ENCODE peak calls at places on chromosomes 1 and 21, in eight cellular contexts. One of them, this sample, is unnamed.

GRCh38 chr1:207500306-207500705 is 4.3 kb downstream of the CR1 start:
- DNase-seq in stomach: no peak
- DNase-seq in cardiac fibroblast: no peak
- DNase-seq in mucosa of descending colon: no peak
- DNase-seq in fibroblast of lung: no peak
- DNase-seq in kidney epithelial cell: no peak
- DNase-seq in psoas muscle: no peak
- DNase-seq in AG10803: no peak
- DNase-seq in this sample: no peak

GRCh38 chr1:27428316-27429028 is 36.0 kb downstream of the GPR3 start:
- DNase-seq in stomach: no peak
- DNase-seq in cardiac fibroblast: peak
- DNase-seq in mucosa of descending colon: no peak
- DNase-seq in fibroblast of lung: no peak
- DNase-seq in kidney epithelial cell: no peak
- DNase-seq in psoas muscle: peak
- DNase-seq in AG10803: peak
- DNase-seq in this sample: no peak

GRCh38 chr1:56302878-56303277 is 276.5 kb downstream of the PLPP3 start:
- DNase-seq in stomach: no peak
- DNase-seq in cardiac fibroblast: no peak
- DNase-seq in mucosa of descending colon: no peak
- DNase-seq in fibroblast of lung: no peak
- DNase-seq in kidney epithelial cell: peak
- DNase-seq in psoas muscle: no peak
- DNase-seq in AG10803: no peak
- DNase-seq in this sample: no peak

GRCh38 chr1:16237343-16237830 is 404 bp upstream of the CPLANE2 start:
- DNase-seq in stomach: no peak
- DNase-seq in cardiac fibroblast: no peak
- DNase-seq in mucosa of descending colon: no peak
- DNase-seq in fibroblast of lung: peak
- DNase-seq in kidney epithelial cell: no peak
- DNase-seq in psoas muscle: no peak
- DNase-seq in AG10803: peak
- DNase-seq in this sample: no peak

GRCh38 chr1:68301538-68301937 is 69.2 kb upstream of the WLS start:
- DNase-seq in stomach: no peak
- DNase-seq in cardiac fibroblast: peak
- DNase-seq in mucosa of descending colon: no peak
- DNase-seq in fibroblast of lung: no peak
- DNase-seq in kidney epithelial cell: no peak
- DNase-seq in psoas muscle: no peak
- DNase-seq in AG10803: no peak
- DNase-seq in this sample: no peak

GRCh38 chr21:34061983-34062382 is 11.4 kb upstream of the MRPS6 start:
- DNase-seq in stomach: no peak
- DNase-seq in cardiac fibroblast: no peak
- DNase-seq in mucosa of descending colon: no peak
- DNase-seq in fibroblast of lung: peak
- DNase-seq in kidney epithelial cell: no peak
- DNase-seq in psoas muscle: no peak
- DNase-seq in AG10803: no peak
- DNase-seq in this sample: no peak

GRCh38 chr1:36889846-36890245 is 144.5 kb downstream of the GRIK3 start:
- DNase-seq in stomach: peak
- DNase-seq in cardiac fibroblast: no peak
- DNase-seq in mucosa of descending colon: no peak
- DNase-seq in fibroblast of lung: no peak
- DNase-seq in kidney epithelial cell: no peak
- DNase-seq in psoas muscle: no peak
- DNase-seq in AG10803: no peak
- DNase-seq in this sample: no peak

GRCh38 chr1:108200627-108201106 is 524 bp upstream of the SLC25A24 start:
- DNase-seq in stomach: peak
- DNase-seq in cardiac fibroblast: peak
- DNase-seq in mucosa of descending colon: no peak
- DNase-seq in fibroblast of lung: peak
- DNase-seq in kidney epithelial cell: peak
- DNase-seq in psoas muscle: no peak
- DNase-seq in AG10803: peak
- DNase-seq in this sample: peak

GRCh38 chr1:51962486-51963356 is 27.8 kb downstream of the RAB3B start:
- DNase-seq in stomach: no peak
- DNase-seq in cardiac fibroblast: no peak
- DNase-seq in mucosa of descending colon: no peak
- DNase-seq in fibroblast of lung: no peak
- DNase-seq in kidney epithelial cell: no peak
- DNase-seq in psoas muscle: no peak
- DNase-seq in AG10803: no peak
- DNase-seq in this sample: no peak

GRCh38 chr1:151661728-151662127 is 49.9 kb downstream of the SNX27 start:
- DNase-seq in stomach: no peak
- DNase-seq in cardiac fibroblast: no peak
- DNase-seq in mucosa of descending colon: no peak
- DNase-seq in fibroblast of lung: no peak
- DNase-seq in kidney epithelial cell: no peak
- DNase-seq in psoas muscle: no peak
- DNase-seq in AG10803: no peak
- DNase-seq in this sample: no peak
- H3K4me3 ChIP-seq in stomach: no peak
- H3K4me3 ChIP-seq in cardiac fibroblast: no peak
- H3K4me3 ChIP-seq in mucosa of descending colon: no peak
- H3K4me3 ChIP-seq in fibroblast of lung: no peak
- H3K4me3 ChIP-seq in kidney epithelial cell: no peak
- H3K4me3 ChIP-seq in psoas muscle: no peak
- H3K4me3 ChIP-seq in AG10803: no peak
- H3K4me3 ChIP-seq in this sample: no peak

GRCh38 chr21:38810034-38810825 is 4.5 kb downstream of the ETS2 start:
- DNase-seq in stomach: no peak
- DNase-seq in cardiac fibroblast: no peak
- DNase-seq in mucosa of descending colon: no peak
- DNase-seq in fibroblast of lung: no peak
- DNase-seq in kidney epithelial cell: no peak
- DNase-seq in psoas muscle: no peak
- DNase-seq in AG10803: no peak
- DNase-seq in this sample: no peak
- H3K4me3 ChIP-seq in stomach: no peak
- H3K4me3 ChIP-seq in cardiac fibroblast: peak
- H3K4me3 ChIP-seq in mucosa of descending colon: no peak
- H3K4me3 ChIP-seq in fibroblast of lung: peak
- H3K4me3 ChIP-seq in kidney epithelial cell: no peak
- H3K4me3 ChIP-seq in psoas muscle: peak
- H3K4me3 ChIP-seq in AG10803: no peak
- H3K4me3 ChIP-seq in this sample: no peak

GRCh38 chr1:101124405-101124804 is 98.8 kb upstream of the DPH5 start:
- DNase-seq in stomach: no peak
- DNase-seq in cardiac fibroblast: no peak
- DNase-seq in mucosa of descending colon: no peak
- DNase-seq in fibroblast of lung: no peak
- DNase-seq in kidney epithelial cell: no peak
- DNase-seq in psoas muscle: no peak
- DNase-seq in AG10803: no peak
- DNase-seq in this sample: no peak

GRCh38 chr1:101120868-101121267 is 95.3 kb upstream of the DPH5 start:
- DNase-seq in stomach: no peak
- DNase-seq in cardiac fibroblast: no peak
- DNase-seq in mucosa of descending colon: no peak
- DNase-seq in fibroblast of lung: no peak
- DNase-seq in kidney epithelial cell: no peak
- DNase-seq in psoas muscle: no peak
- DNase-seq in AG10803: no peak
- DNase-seq in this sample: no peak

GRCh38 chr1:101122452-101123166 is 97.0 kb upstream of the DPH5 start:
- DNase-seq in stomach: no peak
- DNase-seq in cardiac fibroblast: no peak
- DNase-seq in mucosa of descending colon: no peak
- DNase-seq in fibroblast of lung: no peak
- DNase-seq in kidney epithelial cell: no peak
- DNase-seq in psoas muscle: no peak
- DNase-seq in AG10803: no peak
- DNase-seq in this sample: no peak

GRCh38 chr1:101121515-101121914 is 95.9 kb upstream of the DPH5 start:
- DNase-seq in stomach: no peak
- DNase-seq in cardiac fibroblast: no peak
- DNase-seq in mucosa of descending colon: no peak
- DNase-seq in fibroblast of lung: no peak
- DNase-seq in kidney epithelial cell: no peak
- DNase-seq in psoas muscle: no peak
- DNase-seq in AG10803: no peak
- DNase-seq in this sample: no peak

DNA sequence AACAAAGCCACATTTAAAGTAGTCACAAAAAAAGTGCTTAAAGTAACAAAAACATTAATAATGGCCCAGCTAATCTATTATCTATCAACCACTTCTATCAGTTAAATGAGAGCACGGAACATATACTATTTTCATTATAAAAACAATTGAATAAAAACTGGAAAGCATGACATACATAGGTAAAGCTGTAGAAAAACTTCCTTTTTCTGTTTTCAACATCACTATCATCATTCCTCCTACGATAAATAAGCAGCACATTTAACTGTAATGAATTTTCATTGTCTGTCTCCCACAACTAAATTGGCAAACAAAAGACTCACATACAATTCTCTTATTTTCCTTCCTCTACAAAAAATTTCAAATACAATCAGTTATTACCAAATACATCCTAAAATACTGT is 96.4 kb upstream of the DPH5 start:
- DNase-seq in stomach: no peak
- DNase-seq in cardiac fibroblast: no peak
- DNase-seq in mucosa of descending colon: no peak
- DNase-seq in fibroblast of lung: no peak
- DNase-seq in kidney epithelial cell: no peak
- DNase-seq in psoas muscle: no peak
- DNase-seq in AG10803: no peak
- DNase-seq in this sample: no peak
- H3K4me3 ChIP-seq in stomach: no peak
- H3K4me3 ChIP-seq in cardiac fibroblast: no peak
- H3K4me3 ChIP-seq in mucosa of descending colon: no peak
- H3K4me3 ChIP-seq in fibroblast of lung: no peak
- H3K4me3 ChIP-seq in kidney epithelial cell: no peak
- H3K4me3 ChIP-seq in psoas muscle: no peak
- H3K4me3 ChIP-seq in AG10803: no peak
- H3K4me3 ChIP-seq in this sample: no peak

DNA sequence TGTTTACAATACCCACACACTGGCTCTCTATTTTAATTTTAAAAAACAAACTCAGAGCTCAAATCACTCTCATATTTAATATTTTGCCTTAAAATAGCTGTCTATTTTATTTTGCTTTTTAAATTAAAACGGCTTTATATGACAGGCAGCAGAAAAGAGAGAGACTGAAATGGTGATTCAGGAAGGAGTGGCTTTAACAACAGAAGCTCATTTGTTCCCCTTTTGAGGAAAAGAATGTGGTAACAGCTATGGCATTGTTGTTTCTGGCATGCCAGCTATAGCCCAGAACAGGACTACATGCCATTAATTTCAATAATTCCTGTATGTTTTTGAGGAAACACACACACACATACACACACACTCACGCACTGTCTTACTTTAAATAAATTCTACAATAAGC is 234.2 kb upstream of the PTBP2 start:
- DNase-seq in stomach: no peak
- DNase-seq in cardiac fibroblast: peak
- DNase-seq in mucosa of descending colon: no peak
- DNase-seq in fibroblast of lung: peak
- DNase-seq in kidney epithelial cell: no peak
- DNase-seq in psoas muscle: no peak
- DNase-seq in AG10803: peak
- DNase-seq in this sample: no peak
- H3K4me3 ChIP-seq in stomach: no peak
- H3K4me3 ChIP-seq in cardiac fibroblast: no peak
- H3K4me3 ChIP-seq in mucosa of descending colon: no peak
- H3K4me3 ChIP-seq in fibroblast of lung: no peak
- H3K4me3 ChIP-seq in kidney epithelial cell: no peak
- H3K4me3 ChIP-seq in psoas muscle: peak
- H3K4me3 ChIP-seq in AG10803: no peak
- H3K4me3 ChIP-seq in this sample: no peak

This sample was measured in epithelial cell of proximal tubule.